ENCODE peak calls at places on chromosomes 16 and 17, in eight cellular contexts. J is NCI-H2029, N is NCI-H510A treated with DMSO at 0.1 percent for 48 hours, Y is brain microvascular endothelial cell, O is GM20000, X is NCI-H2227 treated with DMSO at 0.1 percent for 48 hours, R is substantia nigra, E is COR-L47. F is an unnamed sample.
A peak's percentile ranks its signal among the peaks of the same experiment; 100 is the strongest.

GRCh38 chr16:2979669-2980226 is 498 bp downstream of the PKMYT1 start:
- DNase-seq in J (no peak), N (no peak), E (no peak), Y (no peak), R (no peak), X (no peak), O (peak; percentile 59), F (no peak)

GRCh38 chr16:84286568-84287220 is 8.0 kb upstream of the WFDC1 start:
- DNase-seq in O (no peak), R (no peak), Y (peak; percentile 16), X (no peak), E (no peak), N (no peak), J (no peak), F (no peak)

GRCh38 chr16:711548-712320 is 3.2 kb upstream of the METRN start:
- DNase-seq in J (peak; percentile 44), Y (peak; percentile 46), N (peak; percentile 34), X (peak; percentile 49), E (peak; percentile 54), R (peak; percentile 46), O (peak; percentile 96), F (peak; percentile 68)

GRCh38 chr17:45311406-45311761 is 5.4 kb downstream of the MAP3K14 start:
- DNase-seq in O (no peak), X (no peak), R (no peak), E (no peak), Y (no peak), N (no peak), J (no peak), F (no peak)

GRCh38 chr17:19270347-19270950 is 33.3 kb downstream of the EPN2 start:
- DNase-seq in X (no peak), J (peak; percentile 31), N (no peak), O (no peak), R (no peak), Y (no peak), E (peak; percentile 11), F (no peak)

GRCh38 chr17:79950711-79951110 is 85.0 kb downstream of the TBC1D16 start:
- DNase-seq in E (no peak), Y (no peak), O (no peak), J (no peak), N (no peak), X (peak; percentile 71), R (peak; percentile 64), F (no peak)

GRCh38 chr17:22484826-22485225 is 792.5 kb downstream of the KCNJ18 start:
- DNase-seq in J (no peak), N (no peak), Y (no peak), E (no peak), R (no peak), O (no peak), X (no peak), F (no peak)

GRCh38 chr16:15827709-15828343 is 29.0 kb downstream of the MYH11 start:
- DNase-seq in E (no peak), X (no peak), R (no peak), Y (no peak), N (no peak), O (no peak), J (no peak), F (no peak)

GRCh38 chr17:36463916-36464764 is 22.3 kb upstream of the ZNHIT3 start:
- DNase-seq in N (peak; percentile 13), R (no peak), Y (peak; percentile 79), E (no peak), X (peak; percentile 20), J (peak; percentile 13), O (peak; percentile 65), F (no peak)

GRCh38 chr16:72468582-72468981 is 296.6 kb upstream of the PMFBP1 start:
- DNase-seq in J (no peak), E (no peak), N (no peak), R (no peak), X (no peak), O (no peak), Y (peak; percentile 40), F (no peak)

GRCh38 chr16:15643453-15644305 is 725 bp upstream of the MARF1 start:
- DNase-seq in R (no peak), O (no peak), N (peak; percentile 95), J (peak; percentile 20), X (peak; percentile 82), E (peak; percentile 71), Y (peak; percentile 29), F (no peak)

GRCh38 chr17:60049936-60050335 is 28.8 kb downstream of the HEATR6 start:
- DNase-seq in E (no peak), X (no peak), J (no peak), O (no peak), N (no peak), R (no peak), Y (no peak), F (no peak)